ENCODE peak calls at places on chromosomes 5 and 9, in five cellular contexts. C is GM12865, P is GM10248, Z is NCI-H1436, L is gastrocnemius medialis. M is an unnamed sample.

GRCh38 chr5:74966151-74967050 is 86.0 kb downstream of the GCNT4 start:
- DNase-seq in C (no peak), P (no peak), Z (no peak), L (no peak), M (no peak)

GRCh38 chr5:145101246-145101645 is 733.9 kb downstream of the PRELID2 start:
- DNase-seq in C (peak), P (no peak), Z (no peak), L (no peak), M (peak)

GRCh38 chr9:112111461-112111860 is 63.6 kb downstream of the SUSD1 start:
- DNase-seq in C (no peak), P (no peak), Z (no peak), L (no peak), M (no peak)

GRCh38 chr9:122642226-122642625 is 15.2 kb downstream of the OR1B1 start:
- DNase-seq in C (peak), P (no peak), Z (no peak), L (no peak), M (peak)

GRCh38 chr9:137162505-137163100 is 7.2 kb downstream of the LRRC26 start:
- DNase-seq in C (peak), P (no peak), Z (no peak), L (no peak), M (no peak)

GRCh38 chr9:97688654-97689053 is 8.5 kb downstream of the XPA start:
- DNase-seq in C (no peak), P (no peak), Z (no peak), L (no peak), M (no peak)

GRCh38 chr5:54719384-54720306 is 202.1 kb downstream of the SNX18 start:
- DNase-seq in C (no peak), P (no peak), Z (no peak), L (no peak), M (no peak)

GRCh38 chr5:68548959-68549676 is 333.6 kb downstream of the PIK3R1 start:
- DNase-seq in C (no peak), P (no peak), Z (no peak), L (no peak), M (no peak)

GRCh38 chr5:73031839-73032238 is 76.0 kb downstream of the FCHO2 start:
- DNase-seq in C (no peak), P (no peak), Z (no peak), L (no peak), M (no peak)

GRCh38 chr9:85408494-85408893 is 333.3 kb downstream of the AGTPBP1 start:
- DNase-seq in C (no peak), P (no peak), Z (no peak), L (no peak), M (no peak)

GRCh38 chr5:151115272-151115905 is 34.6 kb upstream of the TNIP1 start:
- DNase-seq in C (peak), P (peak), Z (peak), L (peak), M (peak)

GRCh38 chr9:92294297-92294676 is 790 bp upstream of the IARS1 start:
- DNase-seq in C (peak), P (no peak), Z (no peak), L (no peak), M (peak)

GRCh38 chr9:95778957-95779356 is 96.5 kb upstream of the ERCC6L2 start:
- DNase-seq in C (no peak), P (no peak), Z (no peak), L (peak), M (no peak)

GRCh38 chr9:9963861-9964260 is 648.9 kb downstream of the PTPRD start:
- DNase-seq in C (no peak), P (no peak), Z (no peak), L (no peak), M (no peak)

GRCh38 chr5:32229586-32229985 is 55.5 kb upstream of the GOLPH3 start:
- DNase-seq in C (no peak), P (no peak), Z (no peak), L (no peak), M (no peak)

GRCh38 chr5:8340739-8341344 is 471.9 kb downstream of the MTRR start:
- DNase-seq in C (no peak), P (no peak), Z (no peak), L (no peak), M (peak)

GRCh38 chr9:112884086-112884485 is 6.6 kb downstream of the SLC46A2 start:
- DNase-seq in C (no peak), P (no peak), Z (no peak), L (no peak), M (no peak)

GRCh38 chr5:59348189-59348588 is 545.3 kb downstream of the PDE4D start:
- DNase-seq in C (no peak), P (no peak), Z (no peak), L (no peak), M (peak)

M was measured in NAMALWA.